ENCODE peak calls at places on chromosomes 6 and 20, in eight cellular contexts. X is NCI-H2081; R is Calu3; F is H4; V is effector CD8-positive, alpha-beta T cell; Z is aorta; A is small intestine; W is H9. E is an unnamed sample.

GRCh38 chr6:37556884-37557644 is 57.4 kb upstream of the CCDC167 start:
- DNase-seq in X (no peak), R (no peak), F (no peak), V (no peak), Z (no peak), A (no peak), W (no peak), E (no peak)

GRCh38 chr6:25202505-25202904 is 76.7 kb upstream of the CARMIL1 start:
- DNase-seq in X (no peak), R (no peak), F (no peak), V (no peak), Z (no peak), A (no peak), W (no peak), E (peak; percentile 82)

GRCh38 chr20:48706710-48707339 is 121.0 kb downstream of the PREX1 start:
- DNase-seq in X (no peak), R (no peak), F (no peak), V (no peak), Z (peak; percentile 88), A (no peak), W (no peak), E (no peak)

GRCh38 chr20:19114410-19114809 is 98.0 kb upstream of the SLC24A3 start:
- DNase-seq in X (no peak), R (no peak), F (no peak), V (no peak), Z (no peak), A (no peak), W (no peak), E (no peak)

GRCh38 chr6:34771727-34772126 is 14.4 kb downstream of the SNRPC start:
- DNase-seq in X (no peak), R (no peak), F (no peak), V (no peak), Z (no peak), A (no peak), W (no peak), E (peak; percentile 82)

GRCh38 chr6:20408851-20409250 is 7.2 kb downstream of the E2F3 start:
- DNase-seq in X (no peak), R (no peak), F (no peak), V (no peak), Z (no peak), A (no peak), W (no peak), E (no peak)

GRCh38 chr20:35269055-35269781 is 8.7 kb downstream of the MMP24OS start:
- DNase-seq in X (peak; percentile 47), R (peak; percentile 90), F (peak; percentile 56), V (peak; percentile 7), Z (no peak), A (peak; percentile 89), W (peak; percentile 92), E (peak; percentile 29)

GRCh38 chr20:60283281-60283680 is 325.1 kb downstream of the CDH26 start:
- DNase-seq in X (no peak), R (no peak), F (no peak), V (no peak), Z (no peak), A (no peak), W (no peak), E (no peak)

GRCh38 chr20:51043811-51044210 is 20.9 kb upstream of the KCNG1 start:
- DNase-seq in X (no peak), R (no peak), F (no peak), V (no peak), Z (no peak), A (no peak), W (no peak), E (peak; percentile 68)

GRCh38 chr6:788058-788457 is 95.1 kb upstream of the EXOC2 start:
- DNase-seq in X (no peak), R (no peak), F (no peak), V (no peak), Z (no peak), A (no peak), W (no peak), E (no peak)

GRCh38 chr20:45816951-45817651 is 4.7 kb downstream of the UBE2C start:
- DNase-seq in X (no peak), R (no peak), F (no peak), V (no peak), Z (no peak), A (no peak), W (no peak), E (no peak)

GRCh38 chr6:82870582-82871172 is 195.0 kb downstream of the UBE3D start:
- DNase-seq in X (no peak), R (no peak), F (no peak), V (no peak), Z (no peak), A (peak; percentile 17), W (no peak), E (no peak)

GRCh38 chr6:41741625-41742490 is 5.3 kb downstream of the PGC start:
- DNase-seq in X (no peak), R (peak; percentile 74), F (no peak), V (no peak), Z (peak; percentile 32), A (peak; percentile 91), W (no peak), E (no peak)

GRCh38 chr6:162421004-162421403 is 306.6 kb downstream of the PRKN start:
- DNase-seq in X (no peak), R (no peak), F (no peak), V (no peak), Z (no peak), A (no peak), W (no peak), E (no peak)

GRCh38 chr6:45483021-45483420 is 105.3 kb upstream of the SUPT3H start:
- DNase-seq in X (no peak), R (no peak), F (peak; percentile 50), V (no peak), Z (no peak), A (no peak), W (no peak), E (peak; percentile 98)

GRCh38 chr6:26613201-26613600 is 16.4 kb downstream of the ABT1 start:
- DNase-seq in X (no peak), R (no peak), F (no peak), V (no peak), Z (no peak), A (no peak), W (no peak), E (no peak)

GRCh38 chr20:62364911-62365736 is 2.0 kb downstream of the LAMA5 start:
- DNase-seq in X (no peak), R (peak; percentile 55), F (no peak), V (no peak), Z (peak; percentile 75), A (no peak), W (peak; percentile 38), E (no peak)

GRCh38 chr6:6629416-6629815 is 40.9 kb downstream of the LY86 start:
- DNase-seq in X (no peak), R (no peak), F (peak; percentile 60), V (no peak), Z (no peak), A (no peak), W (no peak), E (no peak)

GRCh38 chr20:47258745-47259695 is 97.5 kb downstream of the ZMYND8 start:
- DNase-seq in X (no peak), R (no peak), F (no peak), V (no peak), Z (no peak), A (no peak), W (no peak), E (peak; percentile 86)

GRCh38 chr6:119915971-119916370 is 566.4 kb upstream of the MAN1A1 start:
- DNase-seq in X (no peak), R (no peak), F (no peak), V (no peak), Z (no peak), A (no peak), W (no peak), E (no peak)

GRCh38 chr6:34142599-34142998 is 3.3 kb downstream of the GRM4 start:
- DNase-seq in X (no peak), R (no peak), F (no peak), V (no peak), Z (peak; percentile 37), A (peak; percentile 17), W (peak; percentile 81), E (no peak)

GRCh38 chr20:18973499-18974173 is 160.1 kb downstream of the SCP2D1 start:
- DNase-seq in X (no peak), R (no peak), F (no peak), V (no peak), Z (peak; percentile 77), A (no peak), W (no peak), E (no peak)

GRCh38 chr20:36228809-36229208 is 7.5 kb upstream of the AAR2 start:
- DNase-seq in X (no peak), R (no peak), F (no peak), V (no peak), Z (no peak), A (no peak), W (no peak), E (no peak)

GRCh38 chr6:154157082-154157481 is 118.0 kb downstream of the OPRM1 start:
- DNase-seq in X (no peak), R (no peak), F (no peak), V (no peak), Z (no peak), A (peak; percentile 44), W (no peak), E (no peak)